ENCODE peak calls at places on chromosomes 2 and 18, in six cellular contexts. P is heart right ventricle, G is neuronal stem cell, D is fibroblast of lung, Q is pancreas, B is right atrium auricular region. N is an unnamed sample. For H3K4me1 and H3K36me3, the result is how much of the 10 kb centered on the place peaks cover.

GRCh38 chr2:191617589-191617988 is 60.3 kb upstream of the NABP1 start:
- DNase-seq in Q (no peak), D (no peak), B (no peak), P (no peak), G (no peak), N (peak)

GRCh38 chr18:3213231-3214059 is 6.3 kb downstream of the MYOM1 start:
- DNase-seq in P (no peak), Q (no peak), D (no peak), G (no peak), B (no peak), N (peak)

GRCh38 chr2:191020742-191021381 is 6.9 kb upstream of the STAT1 start:
- DNase-seq in D (peak), G (no peak), B (peak), P (no peak), Q (no peak), N (peak)

GRCh38 chr2:43736637-43737036 is 37.2 kb upstream of the DYNC2LI1 start:
- DNase-seq in G (no peak), P (no peak), B (no peak), D (no peak), Q (no peak), N (no peak)

GRCh38 chr2:42470706-42471105 is 23.1 kb downstream of the KCNG3 start:
- DNase-seq in B (no peak), Q (no peak), P (no peak), G (no peak), D (no peak), N (no peak)

GRCh38 chr2:54546518-54546917 is 90.4 kb downstream of the SPTBN1 start:
- DNase-seq in P (no peak), B (no peak), G (no peak), Q (no peak), D (no peak), N (no peak)

GRCh38 chr18:3758531-3758930 is 308.6 kb downstream of the TGIF1 start:
- DNase-seq in P (no peak), B (no peak), D (peak), Q (no peak), G (no peak), N (no peak)

GRCh38 chr2:241037498-241037897 is 39.1 kb downstream of the SNED1 start:
- DNase-seq in P (no peak), B (peak), D (no peak), Q (no peak), G (no peak), N (no peak)

GRCh38 chr18:50590625-50591024 is 30.7 kb downstream of the MAPK4 start:
- DNase-seq in Q (no peak), G (no peak), B (no peak), P (no peak), D (no peak), N (no peak)

GRCh38 chr2:219851801-219852481 is 224.5 kb downstream of the SLC4A3 start:
- DNase-seq in D (no peak), P (peak), Q (no peak), B (no peak), G (peak), N (no peak)

GRCh38 chr2:30363406-30363805 is 83.6 kb upstream of the LCLAT1 start:
- DNase-seq in B (no peak), G (no peak), D (no peak), Q (no peak), P (no peak), N (no peak)

GRCh38 chr18:76353500-76353899 is 141.5 kb downstream of the ZNF516 start:
- DNase-seq in D (no peak), P (no peak), Q (no peak), B (no peak), G (no peak), N (no peak)

GRCh38 chr18:7617738-7618422 is 50.8 kb downstream of the PTPRM start:
- DNase-seq in P (no peak), Q (no peak), G (peak), D (peak), B (no peak), N (no peak)

GRCh38 chr18:2411381-2411977 is 159.8 kb downstream of the METTL4 start:
- DNase-seq in Q (no peak), G (no peak), D (peak), B (no peak), P (no peak), N (no peak)

GRCh38 chr2:228847684-228848083 is 423.4 kb downstream of the PID1 start:
- DNase-seq in P (no peak), B (no peak), G (no peak), D (peak), Q (no peak), N (no peak)

GRCh38 chr18:5584751-5585417 is 41.1 kb upstream of the EPB41L3 start:
- DNase-seq in B (no peak), D (peak), G (no peak), P (no peak), Q (no peak), N (no peak)

GRCh38 chr2:5365871-5366461 is 326.2 kb upstream of the SOX11 start:
- DNase-seq in B (no peak), G (peak), P (peak), D (peak), Q (peak), N (no peak)

GRCh38 chr18:35185771-35186170 is 55.1 kb upstream of the ZNF397 start:
- DNase-seq in B (no peak), D (no peak), Q (no peak), G (no peak), P (no peak), N (no peak)

GRCh38 chr18:76328145-76328544 is 166.9 kb downstream of the ZNF516 start:
- DNase-seq in G (no peak), B (no peak), D (no peak), Q (no peak), P (no peak), N (no peak)

GRCh38 chr18:68800075-68800474 is 2.2 kb downstream of the CCDC102B start:
- DNase-seq in P (no peak), D (no peak), Q (no peak), G (peak), B (no peak), N (no peak)

GRCh38 chr2:183349046-183349445 is 224.8 kb downstream of the NUP35 start:
- DNase-seq in D (no peak), G (no peak), P (no peak), B (no peak), Q (no peak), N (no peak)

GRCh38 chr2:98809116-98809515 is 78.2 kb upstream of the MGAT4A start:
- DNase-seq in Q (no peak), P (no peak), G (no peak), B (no peak), D (no peak), N (no peak)

GRCh38 chr2:176083796-176084261 is at the start of gene EVX2:
- DNase-seq in P (no peak), D (no peak), B (no peak), G (no peak), Q (no peak), N (no peak)

GRCh38 chr2:238567067-238567855 is 140.5 kb downstream of the ASB1 start:
- DNase-seq in B (no peak), Q (no peak), G (no peak), D (no peak), P (no peak), N (no peak)

GRCh38 chr2:20074001-20074648 is 22.7 kb upstream of the LAPTM4A start:
- DNase-seq in G (no peak), B (no peak), Q (no peak), D (no peak), P (no peak), N (no peak)

DNA sequence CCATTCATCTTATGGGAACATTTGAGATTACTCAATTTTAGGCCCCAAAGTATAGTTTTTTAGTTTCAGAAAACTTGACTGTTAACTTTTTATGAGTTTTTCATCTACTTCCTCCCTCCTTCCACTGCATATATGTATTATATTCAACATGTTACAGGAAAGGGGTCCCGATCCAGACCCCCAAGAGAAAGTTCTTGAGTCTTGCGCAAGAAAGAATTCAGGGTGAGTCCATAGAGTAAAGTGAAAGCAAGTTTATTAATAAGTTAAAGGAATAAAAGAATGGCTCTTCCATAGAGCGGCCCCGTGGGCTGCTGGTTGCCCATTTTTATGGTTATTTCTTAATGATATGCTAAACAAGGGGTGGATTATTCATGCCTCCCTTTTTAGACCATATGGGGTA is 172.6 kb downstream of the MCFD2 start:
- DNase-seq in G (no peak), Q (no peak), P (no peak), B (no peak), D (no peak), N (no peak)
- H3K4me1 ChIP-seq in G (under half), Q (under half), P (under half), B (under half), D (under half), N (under half)

DNA sequence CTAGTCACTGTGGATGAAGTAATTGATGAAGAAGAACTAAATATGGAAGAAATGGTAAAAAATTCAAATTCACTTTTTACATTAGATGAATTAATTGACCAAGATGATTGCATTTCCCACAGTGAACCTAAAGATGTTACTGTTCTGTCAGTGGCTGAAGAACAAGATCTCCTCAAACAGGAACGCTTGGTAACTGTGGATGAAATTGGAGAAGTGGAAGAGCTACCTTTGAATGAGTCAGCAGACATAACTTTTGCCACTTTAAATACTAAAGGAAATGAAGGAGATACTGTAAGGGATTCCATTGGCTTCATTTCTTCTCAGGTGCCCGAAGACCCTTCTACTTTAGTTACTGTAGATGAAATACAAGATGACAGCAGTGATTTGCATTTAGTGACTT is 26.6 kb upstream of the DYSF start:
- DNase-seq in B (no peak), Q (no peak), G (no peak), P (no peak), D (no peak), N (no peak)
- H3K36me3 ChIP-seq in B (half or more), Q (half or more), G (half or more), P (half or more), D (under half), N (under half)

GRCh38 chr2:218261424-218262273 is 834 bp downstream of the GPBAR1 start:
- DNase-seq in G (no peak), B (no peak), D (no peak), P (no peak), Q (peak), N (no peak)

GRCh38 chr2:218260742-218261423 is at the start of gene GPBAR1:
- DNase-seq in Q (peak), B (no peak), G (no peak), P (peak), D (no peak), N (no peak)

GRCh38 chr2:218264773-218265601 is 4.2 kb downstream of the GPBAR1 start:
- DNase-seq in P (no peak), B (no peak), Q (peak), G (no peak), D (no peak), N (no peak)

GRCh38 chr2:218263817-218264611 is 3.2 kb downstream of the GPBAR1 start:
- DNase-seq in Q (peak), P (no peak), D (no peak), B (no peak), G (no peak), N (no peak)

DNA sequence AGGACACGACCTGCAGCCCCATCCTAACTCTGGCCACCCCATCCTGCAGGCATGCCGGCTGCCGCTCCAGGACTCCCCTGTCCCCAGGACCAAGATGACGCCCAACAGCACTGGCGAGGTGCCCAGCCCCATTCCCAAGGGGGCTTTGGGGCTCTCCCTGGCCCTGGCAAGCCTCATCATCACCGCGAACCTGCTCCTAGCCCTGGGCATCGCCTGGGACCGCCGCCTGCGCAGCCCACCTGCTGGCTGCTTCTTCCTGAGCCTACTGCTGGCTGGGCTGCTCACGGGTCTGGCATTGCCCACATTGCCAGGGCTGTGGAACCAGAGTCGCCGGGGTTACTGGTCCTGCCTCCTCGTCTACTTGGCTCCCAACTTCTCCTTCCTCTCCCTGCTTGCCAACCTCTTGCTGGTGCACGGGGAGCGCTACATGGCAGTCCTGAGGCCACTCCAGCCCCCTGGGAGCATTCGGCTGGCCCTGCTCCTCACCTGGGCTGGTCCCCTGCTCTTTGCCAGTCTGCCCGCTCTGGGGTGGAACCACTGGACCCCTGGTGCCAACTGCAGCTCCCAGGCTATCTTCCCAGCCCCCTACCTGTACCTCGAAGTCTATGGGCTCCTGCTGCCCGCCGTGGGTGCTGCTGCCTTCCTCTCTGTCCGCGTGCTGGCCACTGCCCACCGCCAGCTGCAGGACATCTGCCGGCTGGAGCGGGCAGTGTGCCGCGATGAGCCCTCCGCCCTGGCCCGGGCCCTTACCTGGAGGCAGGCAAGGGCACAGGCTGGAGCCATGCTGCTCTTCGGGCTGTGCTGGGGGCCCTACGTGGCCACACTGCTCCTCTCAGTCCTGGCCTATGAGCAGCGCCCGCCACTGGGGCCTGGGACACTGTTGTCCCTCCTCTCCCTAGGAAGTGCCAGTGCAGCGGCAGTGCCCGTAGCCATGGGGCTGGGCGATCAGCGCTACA is 2.1 kb downstream of the GPBAR1 start:
- DNase-seq in B (no peak), D (no peak), Q (peak), G (no peak), P (peak), N (no peak)
- H3K27ac ChIP-seq in B (no peak), D (no peak), Q (no peak), G (no peak), P (peak), N (no peak)

GRCh38 chr2:27076323-27076722 is 2.1 kb upstream of the EMILIN1 start:
- DNase-seq in G (no peak), Q (no peak), B (no peak), D (no peak), P (no peak), N (no peak)
- H3K4me1 ChIP-seq in G (under half), Q (under half), B (under half), D (under half), P (under half), N (under half)

GRCh38 chr2:11642972-11643371 is 27.0 kb downstream of the NTSR2 start:
- DNase-seq in G (no peak), B (no peak), D (no peak), Q (no peak), P (no peak), N (no peak)
- H3K36me3 ChIP-seq in G (half or more), B (under half), D (under half), Q (under half), P (under half), N (under half)

DNA sequence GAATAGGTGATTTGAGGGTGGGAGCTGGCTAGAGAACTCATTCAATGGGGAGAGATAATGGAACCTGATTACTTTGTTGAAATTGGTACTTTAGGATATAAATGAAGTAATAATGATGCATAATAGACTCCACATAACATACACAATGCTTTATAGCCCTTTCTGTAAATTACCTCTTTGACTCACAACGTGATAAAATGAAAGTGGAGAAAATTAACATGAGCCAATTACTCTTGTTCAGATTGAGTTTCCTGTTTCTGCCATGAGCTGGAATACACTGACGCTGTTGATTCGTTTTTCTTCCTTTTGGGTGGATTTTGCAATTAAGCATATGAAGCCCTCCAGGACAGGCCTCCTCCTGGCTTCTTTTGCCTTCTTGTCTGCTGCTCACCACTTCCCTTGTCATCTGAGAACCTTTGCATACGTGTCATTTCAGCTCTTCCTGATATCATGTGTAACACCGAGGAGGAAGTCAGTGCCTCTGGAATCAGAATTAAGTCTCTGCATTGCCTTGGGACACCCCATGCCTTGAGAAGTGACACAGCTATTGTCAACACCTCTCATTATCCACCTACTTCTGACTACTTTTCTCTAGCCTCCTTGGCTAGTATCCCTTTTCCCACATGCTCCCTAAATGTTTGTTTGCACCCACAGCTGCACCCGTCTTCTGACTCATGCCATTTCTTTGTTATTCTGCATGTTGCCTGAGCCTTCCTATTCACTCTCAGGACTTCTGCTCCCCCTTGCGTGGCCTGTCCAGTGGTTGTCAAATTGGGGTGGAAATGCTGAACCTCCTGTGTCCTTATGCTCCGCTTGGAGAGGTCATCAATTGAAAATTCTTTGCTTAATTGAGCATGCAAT is 134.1 kb downstream of the FMNL2 start:
- DNase-seq in G (no peak), B (no peak), D (no peak), P (no peak), Q (no peak), N (no peak)
- H3K27ac ChIP-seq in G (peak), B (no peak), D (no peak), P (peak), Q (no peak), N (no peak)

GRCh38 chr2:150467641-150467963 is 19.9 kb downstream of the RND3 start:
- DNase-seq in G (no peak), Q (no peak), B (no peak), P (no peak), D (no peak), N (no peak)
- H3K4me1 ChIP-seq in G (under half), Q (under half), B (under half), P (under half), D (under half), N (under half)

GRCh38 chr2:100397976-100398375 is 19.5 kb downstream of the CHST10 start:
- DNase-seq in G (no peak), P (no peak), D (no peak), B (no peak), Q (no peak), N (no peak)

GRCh38 chr2:100401268-100401667 is 16.2 kb downstream of the CHST10 start:
- DNase-seq in Q (no peak), G (no peak), B (no peak), D (no peak), P (no peak), N (no peak)

GRCh38 chr2:100396483-100396882 is 21.0 kb downstream of the CHST10 start:
- DNase-seq in Q (no peak), D (no peak), B (no peak), G (no peak), P (no peak), N (no peak)

GRCh38 chr2:100397117-100397860 is 20.2 kb downstream of the CHST10 start:
- DNase-seq in G (no peak), B (no peak), Q (no peak), P (no peak), D (no peak), N (no peak)

DNA sequence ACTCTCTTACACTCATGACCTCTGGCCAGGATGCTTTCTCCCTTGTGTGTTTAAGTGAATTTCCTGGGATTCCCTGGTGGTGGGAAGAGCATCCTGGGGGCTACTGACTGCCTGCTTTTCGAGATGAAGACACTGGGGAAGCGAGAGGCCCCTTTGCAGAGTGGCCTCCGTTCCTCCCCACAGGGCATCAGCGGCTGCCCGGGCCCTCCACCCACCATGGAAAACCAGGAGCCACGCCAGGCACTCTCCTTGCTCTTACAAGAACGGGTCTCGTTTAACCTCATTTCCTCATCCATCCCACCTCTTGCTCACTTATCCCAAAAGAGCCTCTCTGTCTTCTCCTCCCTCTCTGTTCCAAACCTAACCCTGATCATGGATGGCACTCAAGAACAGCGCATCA is 17.8 kb downstream of the CHST10 start:
- DNase-seq in Q (no peak), P (no peak), B (no peak), G (no peak), D (no peak), N (no peak)
- H3K36me3 ChIP-seq in Q (under half), P (half or more), B (under half), G (half or more), D (under half), N (under half)

DNA sequence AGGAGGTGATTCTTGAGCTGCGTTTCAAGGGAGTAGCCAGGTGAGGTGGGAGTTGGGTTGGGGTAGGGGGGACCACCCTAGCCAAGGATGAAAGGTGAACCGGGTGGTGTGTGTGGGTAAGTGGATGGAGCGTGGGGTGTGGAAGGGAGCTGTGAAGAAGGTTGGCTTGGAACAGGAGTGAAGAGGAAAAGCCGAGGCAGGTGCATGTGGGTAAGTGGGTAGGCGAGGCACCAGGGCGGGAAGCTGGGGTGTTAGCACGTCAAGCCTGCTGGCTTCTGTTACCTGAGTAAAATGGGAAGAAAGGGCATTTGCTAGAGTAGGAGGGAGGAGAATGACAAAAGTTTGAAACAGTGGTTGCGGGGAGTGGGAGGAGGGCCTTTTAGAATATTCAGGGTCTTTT is 31.6 kb downstream of the TANC1 start:
- DNase-seq in P (no peak), G (no peak), D (no peak), B (no peak), Q (no peak), N (no peak)
- H3K27ac ChIP-seq in P (no peak), G (no peak), D (peak), B (no peak), Q (no peak), N (no peak)

GRCh38 chr2:113209869-113210305 is 36.1 kb downstream of the PSD4 start:
- DNase-seq in P (no peak), G (no peak), D (no peak), B (no peak), Q (no peak), N (no peak)
- H3K4me1 ChIP-seq in P (under half), G (under half), D (under half), B (under half), Q (under half), N (under half)

N was measured in naive thymus-derived CD4-positive, alpha-beta T cell.